ENCODE peak calls at places on chromosomes 16 and 17, in eight cellular contexts. M is cardiac fibroblast, W is esophagus squamous epithelium, B is ovary, Z is lung, F is fibroblast of pulmonary artery, Q is coronary artery, J is WERI-Rb-1. Y is an unnamed sample.

GRCh38 chr17:40450175-40450574 is 6.9 kb downstream of the IGFBP4 start:
- DNase-seq in M (peak), W (no peak), B (no peak), Z (no peak), F (peak), Q (no peak), J (peak), Y (peak)

GRCh38 chr17:78925662-78926555 is 722 bp upstream of the TIMP2 start:
- DNase-seq in M (peak), W (no peak), B (peak), Z (peak), F (peak), Q (peak), J (no peak), Y (peak)

GRCh38 chr17:35002876-35003551 is 22.7 kb downstream of the LIG3 start:
- DNase-seq in M (peak), W (no peak), B (no peak), Z (no peak), F (peak), Q (no peak), J (no peak), Y (peak)

GRCh38 chr16:50679266-50679665 is 1.8 kb downstream of the SNX20 start:
- DNase-seq in M (no peak), W (no peak), B (no peak), Z (no peak), F (no peak), Q (no peak), J (no peak), Y (no peak)

GRCh38 chr17:17408236-17408794 is 68.5 kb upstream of the MED9 start:
- DNase-seq in M (peak), W (no peak), B (no peak), Z (no peak), F (peak), Q (no peak), J (no peak), Y (peak)

GRCh38 chr16:25478476-25478875 is 213.3 kb upstream of the HS3ST4 start:
- DNase-seq in M (no peak), W (no peak), B (no peak), Z (no peak), F (no peak), Q (no peak), J (peak), Y (peak)

GRCh38 chr17:50097455-50097854 is 2.3 kb downstream of the PDK2 start:
- DNase-seq in M (no peak), W (no peak), B (no peak), Z (no peak), F (no peak), Q (no peak), J (no peak), Y (no peak)

GRCh38 chr16:10876799-10877341 is at the start of gene CIITA:
- DNase-seq in M (peak), W (peak), B (no peak), Z (peak), F (peak), Q (no peak), J (no peak), Y (peak)

GRCh38 chr17:30824002-30824355 is 513 bp downstream of the CRLF3 start:
- DNase-seq in M (no peak), W (no peak), B (no peak), Z (no peak), F (peak), Q (no peak), J (no peak), Y (no peak)

GRCh38 chr16:78916928-78917545 is 683.5 kb downstream of the MAF start:
- DNase-seq in M (no peak), W (no peak), B (peak), Z (no peak), F (no peak), Q (no peak), J (no peak), Y (no peak)

GRCh38 chr17:4366312-4367063 is at the start of gene UBE2G1:
- DNase-seq in M (peak), W (peak), B (peak), Z (peak), F (peak), Q (peak), J (peak), Y (peak)

GRCh38 chr16:25707982-25708583 is 16.3 kb downstream of the HS3ST4 start:
- DNase-seq in M (peak), W (no peak), B (no peak), Z (no peak), F (peak), Q (no peak), J (peak), Y (peak)

GRCh38 chr16:67396775-67397450 is 3.6 kb upstream of the TPPP3 start:
- DNase-seq in M (no peak), W (no peak), B (no peak), Z (no peak), F (no peak), Q (no peak), J (no peak), Y (no peak)

GRCh38 chr17:29238133-29238850 is 8.4 kb upstream of the CRYBA1 start:
- DNase-seq in M (peak), W (no peak), B (no peak), Z (no peak), F (peak), Q (no peak), J (no peak), Y (peak)

GRCh38 chr17:67007266-67007665 is 37.1 kb upstream of the CACNG1 start:
- DNase-seq in M (no peak), W (no peak), B (no peak), Z (no peak), F (no peak), Q (no peak), J (no peak), Y (no peak)

GRCh38 chr17:61064087-61064951 is 335.3 kb upstream of the TBX2 start:
- DNase-seq in M (no peak), W (no peak), B (no peak), Z (no peak), F (no peak), Q (no peak), J (no peak), Y (no peak)

GRCh38 chr17:68290268-68290954 is 516 bp downstream of the SLC16A6 start:
- DNase-seq in M (no peak), W (no peak), B (peak), Z (peak), F (no peak), Q (no peak), J (peak), Y (no peak)

GRCh38 chr17:68292689-68293040 is 1.4 kb downstream of the ARSG start:
- DNase-seq in M (no peak), W (no peak), B (no peak), Z (no peak), F (no peak), Q (no peak), J (no peak), Y (no peak)

GRCh38 chr17:68290955-68291835 is at the start of the genes ARSG and SLC16A6:
- DNase-seq in M (peak), W (no peak), B (peak), Z (peak), F (peak), Q (no peak), J (peak), Y (no peak)

GRCh38 chr17:68293490-68294195 is 2.3 kb downstream of the ARSG start:
- DNase-seq in M (no peak), W (no peak), B (no peak), Z (no peak), F (no peak), Q (no peak), J (no peak), Y (no peak)

GRCh38 chr17:68291836-68292688 is 767 bp downstream of the ARSG start:
- DNase-seq in M (peak), W (peak), B (peak), Z (peak), F (peak), Q (peak), J (no peak), Y (peak)
- TF ChIP-seq CTCF in M (no peak), W (no peak), B (no peak), Z (no peak), F (no peak), Q (no peak), J (peak), Y (no peak)

GRCh38 chr16:85529489-85530369 is 83.4 kb upstream of the GSE1 start:
- DNase-seq in M (no peak), W (no peak), B (no peak), Z (no peak), F (no peak), Q (no peak), J (no peak), Y (no peak)

GRCh38 chr16:85528528-85529387 is 84.4 kb upstream of the GSE1 start:
- DNase-seq in M (no peak), W (no peak), B (no peak), Z (no peak), F (no peak), Q (no peak), J (peak), Y (no peak)

GRCh38 chr16:85530370-85530739 is 82.8 kb upstream of the GSE1 start:
- DNase-seq in M (no peak), W (no peak), B (no peak), Z (no peak), F (no peak), Q (no peak), J (no peak), Y (no peak)

GRCh38 chr16:85532147-85532546 is 81.0 kb upstream of the GSE1 start:
- DNase-seq in M (no peak), W (no peak), B (no peak), Z (no peak), F (no peak), Q (no peak), J (no peak), Y (no peak)

GRCh38 chr16:85531516-85531915 is 81.6 kb upstream of the GSE1 start:
- DNase-seq in M (no peak), W (no peak), B (no peak), Z (no peak), F (no peak), Q (no peak), J (no peak), Y (no peak)
- H3K4me3 ChIP-seq in M (no peak), W (no peak), B (no peak), Z (no peak), F (no peak), Q (no peak), J (no peak), Y (no peak)

GRCh38 chr17:75596320-75597087 is 8.9 kb downstream of the MYO15B start:
- DNase-seq in M (no peak), W (no peak), B (no peak), Z (no peak), F (no peak), Q (no peak), J (peak), Y (no peak)
- TF ChIP-seq CTCF in M (no peak), W (no peak), B (no peak), Z (no peak), F (no peak), Q (no peak), J (no peak), Y (no peak)

GRCh38 chr16:20762404-20763123 is 1.2 kb upstream of the ACSM3 start:
- DNase-seq in M (no peak), W (no peak), B (no peak), Z (no peak), F (no peak), Q (no peak), J (no peak), Y (no peak)
- H3K4me3 ChIP-seq in M (no peak), W (no peak), B (no peak), Z (no peak), F (no peak), Q (no peak), J (no peak), Y (no peak)

GRCh38 chr16:84504420-84505248 is at the start of gene MEAK7:
- DNase-seq in M (peak), W (peak), B (peak), Z (peak), F (peak), Q (peak), J (peak), Y (peak)
- TF ChIP-seq CTCF in M (no peak), W (no peak), B (no peak), Z (peak), F (no peak), Q (no peak), J (no peak), Y (no peak)

DNA sequence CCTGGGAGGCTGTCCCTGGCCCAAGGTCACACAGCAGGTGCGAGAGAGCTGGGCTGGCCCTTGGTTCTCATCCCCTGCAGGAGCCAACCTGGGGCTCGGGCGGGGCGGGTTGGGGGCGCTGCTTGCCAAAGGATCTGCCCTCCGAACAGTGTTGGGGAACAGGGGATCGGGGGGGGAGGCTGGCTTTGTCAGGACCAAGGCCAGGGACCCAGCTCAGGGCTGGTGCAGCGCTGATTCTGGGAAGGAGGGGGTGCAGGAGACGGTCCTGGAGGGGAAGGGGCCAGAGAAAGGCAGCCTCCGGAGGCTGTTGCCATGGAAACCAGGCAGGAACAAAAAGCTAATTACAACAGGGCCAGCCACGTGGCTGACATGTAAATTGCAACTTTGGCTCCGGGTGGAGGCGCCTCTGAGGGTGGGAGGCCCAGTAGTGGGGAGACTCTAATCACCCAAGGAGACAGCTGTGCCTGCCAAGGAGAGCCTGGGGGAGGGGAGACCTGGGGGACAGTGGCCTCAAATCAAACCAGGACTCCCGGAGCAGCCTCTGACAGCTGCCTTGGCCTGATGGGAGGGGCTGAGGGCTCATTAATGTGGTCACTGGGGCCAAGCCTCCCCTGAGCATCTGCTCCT is 1.3 kb downstream of the TUBB3 start:
- DNase-seq in M (peak), W (no peak), B (no peak), Z (no peak), F (peak), Q (no peak), J (peak), Y (peak)
- H3K4me3 ChIP-seq in M (peak), W (no peak), B (no peak), Z (no peak), F (peak), Q (peak), J (peak), Y (peak)

DNA sequence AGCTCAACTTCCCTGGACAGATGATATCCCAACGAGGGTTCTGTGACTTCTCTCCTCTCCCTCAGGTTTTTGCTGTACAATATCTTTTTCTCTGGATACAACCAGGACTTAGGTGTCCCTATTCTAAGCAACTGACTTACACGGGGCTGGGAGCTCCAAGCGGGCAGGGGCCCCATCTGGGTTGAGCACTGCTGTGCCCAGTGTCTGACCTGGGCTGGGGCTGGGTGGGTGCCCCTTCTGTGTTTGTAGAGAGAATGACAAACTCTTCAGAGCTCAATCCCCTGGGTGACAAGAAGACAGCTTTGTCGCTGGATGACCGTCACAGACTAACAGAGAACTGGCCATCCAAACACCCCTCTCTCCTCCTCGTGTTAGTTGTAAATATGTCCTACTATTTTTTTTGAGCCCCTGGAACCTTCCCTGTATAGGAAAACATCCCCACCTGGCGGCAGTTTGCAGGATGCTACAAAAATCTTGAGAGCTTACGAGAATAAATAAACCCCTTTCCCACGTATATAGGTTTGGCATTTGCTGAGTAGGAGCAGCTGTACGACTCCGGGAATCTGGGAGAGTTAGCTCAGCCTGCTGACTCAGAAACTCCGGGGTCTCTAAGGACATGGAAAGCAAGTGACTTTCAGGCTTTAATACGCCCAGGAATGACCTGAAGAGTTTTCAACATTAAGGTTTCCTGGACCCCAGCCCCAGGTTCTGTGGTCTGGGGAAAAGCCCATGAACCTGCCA is 23.7 kb upstream of the RCVRN start:
- DNase-seq in M (peak), W (no peak), B (peak), Z (no peak), F (peak), Q (no peak), J (peak), Y (peak)
- TF ChIP-seq CTCF in M (peak), W (no peak), B (no peak), Z (no peak), F (peak), Q (no peak), J (peak), Y (peak)

DNA sequence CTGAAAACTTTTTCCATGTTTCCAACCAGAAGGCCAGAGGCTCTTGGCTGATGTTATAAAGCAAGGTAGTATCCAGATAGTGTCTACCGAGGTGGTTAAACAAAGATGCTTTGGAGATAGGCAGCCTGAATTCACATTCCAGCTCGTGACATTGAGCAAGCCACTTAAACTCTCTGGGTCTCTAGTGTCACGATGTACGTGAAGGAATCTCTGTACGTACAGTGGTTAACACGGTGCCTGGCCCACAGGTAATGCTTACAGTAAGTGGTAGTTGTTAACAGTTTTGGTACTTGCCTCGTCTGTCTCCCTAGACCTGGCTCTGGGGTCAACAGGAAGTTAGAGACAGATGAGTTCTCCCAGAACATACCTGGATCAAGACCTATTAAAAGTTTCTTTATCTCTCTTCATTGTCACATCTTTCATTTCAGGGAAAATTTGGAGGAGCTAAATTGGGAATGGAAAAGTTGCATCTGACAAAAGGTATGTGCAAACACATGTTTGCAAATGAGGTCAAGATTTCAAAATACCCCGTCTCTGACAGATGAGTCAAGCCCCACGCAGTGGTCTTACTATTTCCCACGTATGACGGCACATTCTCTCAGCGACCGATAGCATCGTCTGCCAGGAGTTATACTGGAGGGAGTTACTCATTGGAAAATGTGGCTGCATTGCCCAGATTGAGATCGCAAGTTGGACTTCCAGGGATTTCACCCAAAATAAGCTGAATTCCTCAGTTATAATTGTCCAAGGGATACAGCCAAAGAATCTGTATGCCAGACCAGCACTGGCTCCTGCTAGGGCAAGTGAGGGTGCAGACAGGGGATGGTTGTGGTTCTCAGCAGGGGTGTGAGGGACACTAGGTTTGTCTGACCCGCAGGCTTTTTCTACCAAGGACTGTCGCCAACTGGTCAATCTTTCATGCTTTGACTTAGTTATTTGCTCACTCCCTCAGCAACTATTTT is 18.9 kb upstream of the MYH10 start:
- DNase-seq in M (peak), W (no peak), B (no peak), Z (no peak), F (peak), Q (peak), J (no peak), Y (peak)
- H3K4me3 ChIP-seq in M (no peak), W (no peak), B (no peak), Z (no peak), F (no peak), Q (no peak), J (no peak), Y (no peak)

GRCh38 chr17:12928736-12929135 is 89.1 kb downstream of the ELAC2 start:
- DNase-seq in M (no peak), W (no peak), B (no peak), Z (no peak), F (no peak), Q (no peak), J (no peak), Y (peak)
- TF ChIP-seq CTCF in M (no peak), W (no peak), B (no peak), Z (no peak), F (peak), Q (no peak), J (peak), Y (peak)

GRCh38 chr16:14088155-14088753 is 17.1 kb downstream of the MRTFB start:
- DNase-seq in M (peak), W (no peak), B (no peak), Z (no peak), F (peak), Q (no peak), J (no peak), Y (no peak)
- H3K4me3 ChIP-seq in M (no peak), W (no peak), B (no peak), Z (no peak), F (no peak), Q (peak), J (no peak), Y (no peak)